ENCODE peak calls at places on chromosomes 16 and 17, in seven cellular contexts. Y is CD8-positive, alpha-beta memory T cell; S is left ventricle myocardium inferior; I is esophagus squamous epithelium; D is H1; T is fibroblast of lung; U is suprapubic skin. P is an unnamed sample.

GRCh38 chr16:50680907-50681885 is at the start of gene SNX20:
- DNase-seq in Y (peak; percentile 76), I (no peak), S (peak; percentile 33), D (no peak), T (no peak), U (no peak), P (no peak)

GRCh38 chr16:10827691-10828341 is 9.2 kb upstream of the TVP23A start:
- DNase-seq in D (no peak), I (no peak), U (peak; percentile 87), S (peak; percentile 86), Y (no peak), T (peak; percentile 91), P (peak; percentile 79)

GRCh38 chr17:37506678-37507077 is 17.0 kb downstream of the DUSP14 start:
- DNase-seq in U (no peak), D (peak; percentile 82), Y (no peak), I (no peak), S (no peak), T (peak; percentile 36), P (no peak)

GRCh38 chr17:68674271-68674925 is 73.2 kb upstream of the FAM20A start:
- DNase-seq in S (no peak), T (no peak), I (no peak), D (no peak), Y (no peak), U (no peak), P (no peak)

GRCh38 chr17:2393954-2394749 is 6.7 kb downstream of the MNT start:
- DNase-seq in U (peak; percentile 90), Y (peak; percentile 13), D (no peak), I (no peak), S (no peak), T (no peak), P (no peak)

GRCh38 chr17:77327566-77328463 is 187.0 kb downstream of the SEC14L1 start:
- DNase-seq in U (peak; percentile 70), Y (no peak), T (no peak), S (no peak), I (no peak), D (no peak), P (peak; percentile 11)

GRCh38 chr16:2985893-2986355 is 5.7 kb upstream of the PKMYT1 start:
- DNase-seq in S (peak; percentile 70), D (no peak), T (no peak), Y (no peak), I (no peak), U (no peak), P (no peak)

GRCh38 chr17:77708936-77709335 is 249.6 kb upstream of the TNRC6C start:
- DNase-seq in T (no peak), I (no peak), Y (no peak), U (peak; percentile 55), S (no peak), D (no peak), P (no peak)

GRCh38 chr16:1776991-1777374 is 4.0 kb upstream of the MRPS34 start:
- DNase-seq in S (no peak), Y (no peak), D (no peak), U (no peak), I (no peak), T (no peak), P (no peak)

GRCh38 chr16:74825941-74826340 is 51.3 kb upstream of the FA2H start:
- DNase-seq in I (no peak), D (no peak), S (no peak), Y (no peak), U (no peak), T (no peak), P (no peak)

GRCh38 chr17:48307814-48308411 is 122.1 kb downstream of the SKAP1 start:
- DNase-seq in I (no peak), D (no peak), U (no peak), S (peak; percentile 23), Y (peak; percentile 29), T (peak; percentile 80), P (peak; percentile 16)

GRCh38 chr17:68035131-68035522 is 408 bp upstream of the KPNA2 start:
- DNase-seq in S (peak; percentile 96), U (peak; percentile 94), Y (no peak), I (peak; percentile 80), D (peak; percentile 90), T (no peak), P (peak; percentile 80)

GRCh38 chr16:57411362-57411976 is 6.9 kb downstream of the CCL17 start:
- DNase-seq in Y (no peak), I (no peak), U (no peak), S (no peak), T (no peak), D (no peak), P (no peak)

GRCh38 chr17:6352016-6352415 is 82.9 kb downstream of the AIPL1 start:
- DNase-seq in I (no peak), U (peak; percentile 57), T (no peak), D (no peak), Y (no peak), S (no peak), P (no peak)

GRCh38 chr17:27550974-27551505 is 79.9 kb upstream of the LGALS9 start:
- DNase-seq in T (no peak), D (no peak), U (no peak), Y (no peak), I (no peak), S (no peak), P (no peak)

GRCh38 chr17:39599665-39600468 is 7.9 kb downstream of the NEUROD2 start:
- DNase-seq in U (no peak), I (no peak), D (peak; percentile 73), Y (no peak), S (no peak), T (no peak), P (no peak)

GRCh38 chr16:63617990-63618763 is 1503.7 kb downstream of the CDH11 start:
- DNase-seq in S (peak; percentile 26), U (no peak), I (no peak), D (no peak), Y (no peak), T (peak; percentile 11), P (no peak)

GRCh38 chr17:35898283-35899070 is 18.3 kb upstream of the CCL5 start:
- DNase-seq in U (no peak), T (no peak), D (no peak), I (no peak), S (peak; percentile 28), Y (peak; percentile 22), P (no peak)

GRCh38 chr17:9195961-9196668 is 174.8 kb downstream of the NTN1 start:
- DNase-seq in I (no peak), S (no peak), U (no peak), D (no peak), T (no peak), Y (no peak), P (no peak)

GRCh38 chr16:54602666-54603065 is 316.1 kb upstream of the IRX3 start:
- DNase-seq in S (no peak), I (no peak), T (no peak), U (no peak), D (no peak), Y (no peak), P (no peak)

GRCh38 chr16:15689290-15689689 is 39.2 kb downstream of the NDE1 start:
- DNase-seq in S (no peak), I (no peak), Y (no peak), U (no peak), T (no peak), D (no peak), P (no peak)

GRCh38 chr16:27690604-27691003 is 140.7 kb downstream of the KATNIP start:
- DNase-seq in U (no peak), I (no peak), D (peak; percentile 77), Y (no peak), S (no peak), T (peak; percentile 11), P (no peak)

DNA sequence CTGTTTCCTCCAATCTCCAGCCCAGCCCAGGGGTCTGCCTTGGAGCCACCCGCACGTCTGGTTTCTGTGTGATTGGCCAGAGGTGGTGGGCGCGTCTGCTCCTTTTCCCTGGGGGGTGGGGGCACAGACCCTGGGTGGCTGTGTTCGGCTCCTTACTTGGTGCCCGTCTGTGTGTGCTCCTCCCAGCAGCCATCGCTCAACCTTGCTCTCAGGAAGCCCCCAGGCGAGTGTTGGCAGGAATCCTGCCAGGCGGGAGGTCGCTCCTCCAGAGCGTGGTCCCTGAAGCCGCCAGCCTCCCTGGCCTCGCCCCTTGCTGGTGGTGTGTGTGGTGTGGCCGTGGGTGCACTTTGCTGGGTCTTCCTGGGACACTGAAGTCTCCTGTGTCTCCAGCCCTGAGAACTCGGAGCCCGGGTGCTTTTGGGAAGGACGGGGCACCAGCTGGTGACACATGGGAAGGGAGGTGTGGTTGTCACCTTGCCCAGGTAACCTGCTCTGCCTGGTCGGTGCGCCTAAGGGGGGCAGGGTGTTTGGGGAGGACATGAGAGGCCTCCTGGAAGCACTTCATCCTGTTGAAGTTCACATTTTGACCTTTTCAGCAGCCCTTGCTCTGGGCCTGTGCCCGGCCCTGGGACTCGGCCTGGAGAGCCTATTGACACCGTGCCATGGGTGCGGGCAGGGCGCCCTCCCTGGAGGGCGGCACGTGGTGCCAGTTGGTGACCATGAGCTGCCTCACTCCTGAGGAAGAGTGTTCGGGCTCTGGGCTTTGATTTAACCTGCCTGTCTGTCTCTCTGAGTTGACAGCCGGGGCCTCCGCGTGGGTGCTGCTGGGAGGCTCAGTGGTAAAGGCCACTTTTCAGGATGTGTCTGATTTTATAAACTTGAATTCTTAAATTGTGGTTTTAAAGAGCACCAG is 49.0 kb upstream of the ZNF750 start:
- DNase-seq in Y (no peak), I (no peak), D (no peak), S (peak; percentile 71), T (no peak), U (no peak), P (no peak)
- H3K4me1 ChIP-seq in Y (peaks cover 43% of the 10 kb centered on the region), I (peaks cover 83% of the 10 kb centered on the region), D (peaks cover 8% of the 10 kb centered on the region), S (peaks cover 72% of the 10 kb centered on the region), T (peaks cover 9% of the 10 kb centered on the region), U (peaks cover 64% of the 10 kb centered on the region), P (peaks cover 46% of the 10 kb centered on the region)

GRCh38 chr17:81941484-81942166 is 4.5 kb upstream of the PYCR1 start:
- DNase-seq in U (no peak), T (no peak), S (peak; percentile 61), D (no peak), I (no peak), Y (no peak), P (no peak)
- H3K4me1 ChIP-seq in U (peaks cover 23% of the 10 kb centered on the region), T (no peaks in the 10 kb centered on the region), S (peaks cover 45% of the 10 kb centered on the region), D (no peaks in the 10 kb centered on the region), I (peaks cover 32% of the 10 kb centered on the region), Y (peaks cover 3% of the 10 kb centered on the region), P (peaks cover 4% of the 10 kb centered on the region)

DNA sequence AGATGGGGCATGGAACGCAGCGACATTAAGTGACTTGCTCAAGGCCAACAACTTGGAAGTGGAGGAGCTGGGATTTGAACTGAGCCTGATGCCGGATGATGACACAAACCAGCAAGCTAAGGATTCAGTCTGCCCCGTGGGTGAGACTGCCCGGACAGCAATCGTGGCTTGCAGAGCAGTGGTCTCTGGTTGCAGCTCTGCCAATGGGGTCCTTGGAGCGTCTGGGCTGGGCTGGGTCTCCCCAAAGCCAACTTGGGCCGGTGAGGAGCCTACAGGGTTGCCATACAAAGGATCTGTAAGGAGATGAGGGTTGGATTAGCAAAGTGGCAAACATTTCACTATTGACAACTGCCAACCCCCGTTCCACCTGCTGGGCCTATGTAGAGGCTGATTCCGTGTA is 2.6 kb upstream of the CRISPLD2 start:
- DNase-seq in S (no peak), T (no peak), I (no peak), D (no peak), Y (no peak), U (no peak), P (no peak)
- H3K4me1 ChIP-seq in S (peaks cover 17% of the 10 kb centered on the region), T (peaks cover 6% of the 10 kb centered on the region), I (peaks cover 34% of the 10 kb centered on the region), D (no peaks in the 10 kb centered on the region), Y (peaks cover 16% of the 10 kb centered on the region), U (peaks cover 30% of the 10 kb centered on the region), P (peaks cover 19% of the 10 kb centered on the region)

DNA sequence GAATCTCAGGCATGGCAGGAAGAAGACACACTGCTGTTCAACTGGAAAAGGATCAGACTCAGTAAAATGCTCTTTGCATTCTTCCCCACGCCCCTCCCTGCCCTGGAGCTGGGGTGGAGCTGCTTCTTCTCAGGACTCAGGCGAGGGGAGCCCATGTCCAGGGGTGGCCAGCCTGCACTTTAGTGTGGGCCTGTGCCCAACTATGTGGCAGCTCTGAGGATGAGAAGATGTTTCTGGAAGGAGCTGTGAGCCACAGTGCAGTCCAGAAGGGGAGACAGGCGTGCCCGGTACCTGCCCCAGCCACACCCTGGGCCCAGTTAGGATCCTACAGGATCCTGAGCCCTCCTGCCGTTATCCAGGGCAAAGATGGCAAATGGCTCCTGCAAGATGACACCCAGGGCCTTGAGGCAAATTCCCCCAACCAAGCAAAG is 120.3 kb downstream of the ANKRD11 start:
- DNase-seq in T (no peak), Y (no peak), S (no peak), I (no peak), D (no peak), U (no peak), P (no peak)
- H3K4me1 ChIP-seq in T (peaks cover 20% of the 10 kb centered on the region), Y (peaks cover 58% of the 10 kb centered on the region), S (peaks cover 92% of the 10 kb centered on the region), I (peaks cover 94% of the 10 kb centered on the region), D (peaks cover 3% of the 10 kb centered on the region), U (peaks cover 33% of the 10 kb centered on the region), P (peaks cover 7% of the 10 kb centered on the region)